ENCODE peak calls at places on chromosomes 6 and 20, in four cellular contexts. N is fibroblast of lung, W is kidney tubule cell, J is psoas muscle. P is an unnamed sample.
A peak's percentile ranks its signal among the peaks of the same experiment; 100 is the strongest.

GRCh38 chr20:50758469-50758868 is 27.1 kb downstream of the PARD6B start:
- DNase-seq in W (peak; percentile 47), N (peak; percentile 78), J (no peak), P (peak; percentile 72)

GRCh38 chr6:148525453-148525852 is 182.8 kb downstream of the SASH1 start:
- DNase-seq in J (no peak), W (no peak), N (peak; percentile 96), P (peak; percentile 56)

GRCh38 chr20:1295276-1295930 is 29.3 kb downstream of the SNPH start:
- DNase-seq in N (no peak), W (no peak), J (no peak), P (no peak)

GRCh38 chr6:9292975-9293374 is 857.6 kb upstream of the SLC35B3 start:
- DNase-seq in N (peak; percentile 83), J (no peak), W (no peak), P (no peak)

GRCh38 chr6:13384966-13385365 is 56.6 kb upstream of the TBC1D7 start:
- DNase-seq in N (no peak), J (no peak), W (no peak), P (no peak)

GRCh38 chr6:16760536-16761468 is at the start of gene ATXN1:
- DNase-seq in N (no peak), J (peak; percentile 78), W (peak; percentile 60), P (no peak)

GRCh38 chr20:25032478-25033183 is 25.3 kb downstream of the ACSS1 start:
- DNase-seq in J (no peak), N (peak; percentile 48), W (no peak), P (no peak)

GRCh38 chr6:45498620-45499019 is 120.9 kb upstream of the SUPT3H start:
- DNase-seq in N (no peak), J (no peak), W (no peak), P (no peak)

GRCh38 chr6:100946021-100946540 is 65.0 kb upstream of the ASCC3 start:
- DNase-seq in J (no peak), W (no peak), N (no peak), P (no peak)

GRCh38 chr20:23362392-23363256 is 642 bp downstream of the GZF1 start:
- DNase-seq in J (peak; percentile 77), N (peak; percentile 34), W (peak; percentile 42), P (peak; percentile 4)

GRCh38 chr20:38458314-38458713 is 14.3 kb upstream of the RALGAPB start:
- DNase-seq in W (no peak), J (no peak), N (no peak), P (no peak)

P was measured in RCC 7860.